ENCODE peak calls at places on chromosomes 6 and 20, in ten cellular contexts. One of them, this sample, is unnamed.

GRCh38 chr20:3121271-3121911 is 36.9 kb upstream of the AVP start:
- DNase-seq in lower lobe of right lung: no peak
- DNase-seq in fibroblast of villous mesenchyme: no peak
- DNase-seq in skeletal muscle cell: no peak
- DNase-seq in SJSA1: no peak
- DNase-seq in breast epithelium: no peak
- DNase-seq in heart right ventricle: no peak
- DNase-seq in cardiac fibroblast: no peak
- DNase-seq in aorta: no peak
- DNase-seq in stomach: no peak
- DNase-seq in this sample: no peak

GRCh38 chr6:14396826-14397517 is 279.4 kb downstream of the CD83 start:
- DNase-seq in lower lobe of right lung: peak; percentile 46
- DNase-seq in fibroblast of villous mesenchyme: no peak
- DNase-seq in skeletal muscle cell: peak; percentile 7
- DNase-seq in SJSA1: no peak
- DNase-seq in breast epithelium: no peak
- DNase-seq in heart right ventricle: no peak
- DNase-seq in cardiac fibroblast: peak; percentile 11
- DNase-seq in aorta: no peak
- DNase-seq in stomach: peak; percentile 27
- DNase-seq in this sample: no peak

GRCh38 chr6:163716690-163717089 is 302.2 kb downstream of the QKI start:
- DNase-seq in lower lobe of right lung: no peak
- DNase-seq in fibroblast of villous mesenchyme: no peak
- DNase-seq in skeletal muscle cell: no peak
- DNase-seq in SJSA1: no peak
- DNase-seq in breast epithelium: no peak
- DNase-seq in heart right ventricle: no peak
- DNase-seq in cardiac fibroblast: no peak
- DNase-seq in aorta: no peak
- DNase-seq in stomach: no peak
- DNase-seq in this sample: no peak

GRCh38 chr20:64035066-64035932 is 683 bp upstream of the C20orf204 start:
- DNase-seq in lower lobe of right lung: no peak
- DNase-seq in fibroblast of villous mesenchyme: no peak
- DNase-seq in skeletal muscle cell: no peak
- DNase-seq in SJSA1: no peak
- DNase-seq in breast epithelium: no peak
- DNase-seq in heart right ventricle: no peak
- DNase-seq in cardiac fibroblast: no peak
- DNase-seq in aorta: no peak
- DNase-seq in stomach: no peak
- DNase-seq in this sample: no peak

GRCh38 chr6:14917101-14917500 is 328.8 kb upstream of the JARID2 start:
- DNase-seq in lower lobe of right lung: no peak
- DNase-seq in fibroblast of villous mesenchyme: peak; percentile 81
- DNase-seq in skeletal muscle cell: peak; percentile 66
- DNase-seq in SJSA1: no peak
- DNase-seq in breast epithelium: no peak
- DNase-seq in heart right ventricle: no peak
- DNase-seq in cardiac fibroblast: peak; percentile 20
- DNase-seq in aorta: no peak
- DNase-seq in stomach: no peak
- DNase-seq in this sample: peak; percentile 28

GRCh38 chr6:32204268-32204715 is 11.8 kb upstream of the GPSM3 start:
- DNase-seq in lower lobe of right lung: no peak
- DNase-seq in fibroblast of villous mesenchyme: no peak
- DNase-seq in skeletal muscle cell: no peak
- DNase-seq in SJSA1: no peak
- DNase-seq in breast epithelium: no peak
- DNase-seq in heart right ventricle: no peak
- DNase-seq in cardiac fibroblast: no peak
- DNase-seq in aorta: no peak
- DNase-seq in stomach: no peak
- DNase-seq in this sample: no peak

GRCh38 chr6:77965449-77965848 is 312.6 kb downstream of the MEI4 start:
- DNase-seq in lower lobe of right lung: no peak
- DNase-seq in fibroblast of villous mesenchyme: no peak
- DNase-seq in skeletal muscle cell: no peak
- DNase-seq in SJSA1: no peak
- DNase-seq in breast epithelium: no peak
- DNase-seq in heart right ventricle: no peak
- DNase-seq in cardiac fibroblast: no peak
- DNase-seq in aorta: no peak
- DNase-seq in stomach: no peak
- DNase-seq in this sample: no peak

GRCh38 chr20:22762576-22763256 is 178.3 kb upstream of the FOXA2 start:
- DNase-seq in lower lobe of right lung: no peak
- DNase-seq in fibroblast of villous mesenchyme: no peak
- DNase-seq in skeletal muscle cell: no peak
- DNase-seq in SJSA1: no peak
- DNase-seq in breast epithelium: peak; percentile 52
- DNase-seq in heart right ventricle: no peak
- DNase-seq in cardiac fibroblast: no peak
- DNase-seq in aorta: no peak
- DNase-seq in stomach: no peak
- DNase-seq in this sample: no peak

GRCh38 chr20:5973172-5973571 is 22.7 kb downstream of the MCM8 start:
- DNase-seq in lower lobe of right lung: no peak
- DNase-seq in fibroblast of villous mesenchyme: peak; percentile 15
- DNase-seq in skeletal muscle cell: no peak
- DNase-seq in SJSA1: no peak
- DNase-seq in breast epithelium: no peak
- DNase-seq in heart right ventricle: no peak
- DNase-seq in cardiac fibroblast: peak; percentile 23
- DNase-seq in aorta: no peak
- DNase-seq in stomach: no peak
- DNase-seq in this sample: peak; percentile 38

GRCh38 chr6:37136821-37137200 is 33.1 kb upstream of the PIM1 start:
- DNase-seq in lower lobe of right lung: no peak
- DNase-seq in fibroblast of villous mesenchyme: no peak
- DNase-seq in skeletal muscle cell: no peak
- DNase-seq in SJSA1: no peak
- DNase-seq in breast epithelium: no peak
- DNase-seq in heart right ventricle: no peak
- DNase-seq in cardiac fibroblast: no peak
- DNase-seq in aorta: no peak
- DNase-seq in stomach: no peak
- DNase-seq in this sample: no peak

GRCh38 chr6:37137881-37138568 is 31.9 kb upstream of the PIM1 start:
- DNase-seq in lower lobe of right lung: no peak
- DNase-seq in fibroblast of villous mesenchyme: peak; percentile 92
- DNase-seq in skeletal muscle cell: peak; percentile 72
- DNase-seq in SJSA1: peak; percentile 95
- DNase-seq in breast epithelium: no peak
- DNase-seq in heart right ventricle: no peak
- DNase-seq in cardiac fibroblast: peak; percentile 95
- DNase-seq in aorta: no peak
- DNase-seq in stomach: no peak
- DNase-seq in this sample: peak; percentile 94

GRCh38 chr6:37135835-37136694 is 33.9 kb upstream of the PIM1 start:
- DNase-seq in lower lobe of right lung: no peak
- DNase-seq in fibroblast of villous mesenchyme: no peak
- DNase-seq in skeletal muscle cell: no peak
- DNase-seq in SJSA1: no peak
- DNase-seq in breast epithelium: no peak
- DNase-seq in heart right ventricle: no peak
- DNase-seq in cardiac fibroblast: peak; percentile 66
- DNase-seq in aorta: no peak
- DNase-seq in stomach: no peak
- DNase-seq in this sample: peak; percentile 43

GRCh38 chr6:37139223-37139962 is 30.6 kb upstream of the PIM1 start:
- DNase-seq in lower lobe of right lung: no peak
- DNase-seq in fibroblast of villous mesenchyme: no peak
- DNase-seq in skeletal muscle cell: no peak
- DNase-seq in SJSA1: no peak
- DNase-seq in breast epithelium: no peak
- DNase-seq in heart right ventricle: no peak
- DNase-seq in cardiac fibroblast: peak; percentile 53
- DNase-seq in aorta: no peak
- DNase-seq in stomach: no peak
- DNase-seq in this sample: peak; percentile 49

DNA sequence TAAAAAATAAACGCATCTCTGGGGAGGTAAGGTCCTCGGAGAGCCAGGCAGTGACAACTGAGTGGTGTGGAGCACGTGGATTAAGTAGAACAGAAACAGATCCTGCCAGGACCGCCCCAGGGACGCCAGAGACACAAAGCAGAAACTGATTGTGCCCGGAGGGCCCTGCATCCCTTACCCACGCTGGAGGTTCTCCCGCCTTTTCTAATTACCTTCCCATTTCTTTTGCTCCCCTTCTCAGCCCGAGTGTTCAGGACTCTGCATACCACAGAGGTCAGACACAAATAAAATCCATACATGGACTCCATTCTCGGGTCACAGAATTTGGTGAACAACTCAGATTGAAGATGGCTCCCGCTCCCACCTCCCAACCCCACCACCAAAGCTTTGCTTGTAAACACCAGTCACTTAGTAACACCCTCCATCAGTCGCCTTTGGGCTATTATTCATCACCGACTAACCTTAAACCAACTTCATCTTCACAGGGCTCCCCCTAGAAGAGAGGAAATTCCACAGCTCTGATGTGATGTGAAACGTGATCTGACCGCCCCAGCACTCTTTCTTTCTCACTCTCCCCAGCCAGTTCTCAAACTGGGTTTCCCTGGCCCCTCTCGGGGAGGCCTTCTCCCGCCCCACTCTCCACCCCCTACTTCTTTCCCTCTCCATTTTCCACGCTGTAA is 32.6 kb upstream of the PIM1 start:
- DNase-seq in lower lobe of right lung: no peak
- DNase-seq in fibroblast of villous mesenchyme: peak; percentile 97
- DNase-seq in skeletal muscle cell: peak; percentile 94
- DNase-seq in SJSA1: peak; percentile 96
- DNase-seq in breast epithelium: no peak
- DNase-seq in heart right ventricle: no peak
- DNase-seq in cardiac fibroblast: peak; percentile 98
- DNase-seq in aorta: peak; percentile 53
- DNase-seq in stomach: no peak
- DNase-seq in this sample: peak; percentile 99
- H3K4me3 ChIP-seq in lower lobe of right lung: no peak overlapping the region
- H3K4me3 ChIP-seq in fibroblast of villous mesenchyme: peak overlapping the region; percentile 36
- H3K4me3 ChIP-seq in skeletal muscle cell: no peak overlapping the region
- H3K4me3 ChIP-seq in SJSA1: peak overlapping the region; percentile 33
- H3K4me3 ChIP-seq in breast epithelium: no peak overlapping the region
- H3K4me3 ChIP-seq in heart right ventricle: no peak overlapping the region
- H3K4me3 ChIP-seq in cardiac fibroblast: peak overlapping the region; percentile 43
- H3K4me3 ChIP-seq in aorta: no peak overlapping the region
- H3K4me3 ChIP-seq in stomach: no peak overlapping the region
- H3K4me3 ChIP-seq in this sample: peak overlapping the region; percentile 52

GRCh38 chr20:35458388-35458787 is 3.0 kb downstream of the CEP250 start:
- DNase-seq in lower lobe of right lung: no peak
- DNase-seq in fibroblast of villous mesenchyme: no peak
- DNase-seq in skeletal muscle cell: no peak
- DNase-seq in SJSA1: no peak
- DNase-seq in breast epithelium: no peak
- DNase-seq in heart right ventricle: no peak
- DNase-seq in cardiac fibroblast: no peak
- DNase-seq in aorta: no peak
- DNase-seq in stomach: no peak
- DNase-seq in this sample: no peak

GRCh38 chr20:35451295-35451694 is 4.1 kb upstream of the CEP250 start:
- DNase-seq in lower lobe of right lung: no peak
- DNase-seq in fibroblast of villous mesenchyme: no peak
- DNase-seq in skeletal muscle cell: no peak
- DNase-seq in SJSA1: no peak
- DNase-seq in breast epithelium: peak; percentile 67
- DNase-seq in heart right ventricle: no peak
- DNase-seq in cardiac fibroblast: no peak
- DNase-seq in aorta: no peak
- DNase-seq in stomach: no peak
- DNase-seq in this sample: no peak

GRCh38 chr20:35448788-35449373 is 6.5 kb upstream of the CEP250 start:
- DNase-seq in lower lobe of right lung: no peak
- DNase-seq in fibroblast of villous mesenchyme: no peak
- DNase-seq in skeletal muscle cell: no peak
- DNase-seq in SJSA1: no peak
- DNase-seq in breast epithelium: no peak
- DNase-seq in heart right ventricle: no peak
- DNase-seq in cardiac fibroblast: no peak
- DNase-seq in aorta: no peak
- DNase-seq in stomach: no peak
- DNase-seq in this sample: no peak

GRCh38 chr20:35454881-35455609 is at the start of gene CEP250:
- DNase-seq in lower lobe of right lung: peak; percentile 96
- DNase-seq in fibroblast of villous mesenchyme: peak; percentile 95
- DNase-seq in skeletal muscle cell: peak; percentile 78
- DNase-seq in SJSA1: peak; percentile 94
- DNase-seq in breast epithelium: peak; percentile 90
- DNase-seq in heart right ventricle: peak; percentile 93
- DNase-seq in cardiac fibroblast: peak; percentile 97
- DNase-seq in aorta: peak; percentile 96
- DNase-seq in stomach: peak; percentile 95
- DNase-seq in this sample: peak; percentile 94

DNA sequence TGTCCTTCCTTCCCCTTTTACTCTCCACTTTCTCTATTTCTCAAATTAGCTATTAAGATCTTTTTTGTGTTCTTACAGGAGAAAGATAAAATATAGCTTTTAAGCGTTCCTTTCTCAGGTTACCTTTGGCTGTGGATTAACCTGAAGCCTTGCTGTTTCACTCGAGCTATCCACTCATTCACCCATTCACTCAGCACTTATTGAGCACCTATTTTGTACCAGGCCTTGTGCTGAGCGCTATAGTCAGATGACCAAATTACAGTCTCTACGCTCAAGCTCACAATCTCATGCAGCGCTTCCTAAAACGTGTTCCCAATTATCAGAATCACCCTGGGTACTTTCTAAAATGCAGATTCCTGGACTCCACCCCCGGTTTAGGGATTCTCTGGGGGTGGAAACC is 1.8 kb upstream of the CEP250 start:
- DNase-seq in lower lobe of right lung: no peak
- DNase-seq in fibroblast of villous mesenchyme: no peak
- DNase-seq in skeletal muscle cell: no peak
- DNase-seq in SJSA1: no peak
- DNase-seq in breast epithelium: no peak
- DNase-seq in heart right ventricle: no peak
- DNase-seq in cardiac fibroblast: no peak
- DNase-seq in aorta: no peak
- DNase-seq in stomach: no peak
- DNase-seq in this sample: no peak
- H3K4me3 ChIP-seq in lower lobe of right lung: no peak overlapping the region
- H3K4me3 ChIP-seq in fibroblast of villous mesenchyme: no peak overlapping the region
- H3K4me3 ChIP-seq in skeletal muscle cell: peak overlapping the region; percentile 80
- H3K4me3 ChIP-seq in SJSA1: no peak overlapping the region
- H3K4me3 ChIP-seq in breast epithelium: peak overlapping the region; percentile 92
- H3K4me3 ChIP-seq in heart right ventricle: no peak overlapping the region
- H3K4me3 ChIP-seq in cardiac fibroblast: no peak overlapping the region
- H3K4me3 ChIP-seq in aorta: no peak overlapping the region
- H3K4me3 ChIP-seq in stomach: no peak overlapping the region
- H3K4me3 ChIP-seq in this sample: peak overlapping the region; percentile 89

GRCh38 chr6:26321005-26321404 is 44.0 kb upstream of the BTN3A2 start:
- DNase-seq in lower lobe of right lung: no peak
- DNase-seq in fibroblast of villous mesenchyme: no peak
- DNase-seq in skeletal muscle cell: no peak
- DNase-seq in SJSA1: no peak
- DNase-seq in breast epithelium: no peak
- DNase-seq in heart right ventricle: no peak
- DNase-seq in cardiac fibroblast: no peak
- DNase-seq in aorta: no peak
- DNase-seq in stomach: no peak
- DNase-seq in this sample: no peak
- H3K4me3 ChIP-seq in lower lobe of right lung: no peak overlapping the region
- H3K4me3 ChIP-seq in fibroblast of villous mesenchyme: no peak overlapping the region
- H3K4me3 ChIP-seq in skeletal muscle cell: no peak overlapping the region
- H3K4me3 ChIP-seq in SJSA1: no peak overlapping the region
- H3K4me3 ChIP-seq in breast epithelium: no peak overlapping the region
- H3K4me3 ChIP-seq in heart right ventricle: no peak overlapping the region
- H3K4me3 ChIP-seq in cardiac fibroblast: no peak overlapping the region
- H3K4me3 ChIP-seq in aorta: no peak overlapping the region
- H3K4me3 ChIP-seq in stomach: no peak overlapping the region
- H3K4me3 ChIP-seq in this sample: no peak overlapping the region

GRCh38 chr6:52138284-52138683 is 47.9 kb upstream of the IL17A start:
- DNase-seq in lower lobe of right lung: no peak
- DNase-seq in fibroblast of villous mesenchyme: no peak
- DNase-seq in skeletal muscle cell: no peak
- DNase-seq in SJSA1: no peak
- DNase-seq in breast epithelium: no peak
- DNase-seq in heart right ventricle: no peak
- DNase-seq in cardiac fibroblast: no peak
- DNase-seq in aorta: no peak
- DNase-seq in stomach: no peak
- DNase-seq in this sample: no peak
- H3K4me3 ChIP-seq in lower lobe of right lung: no peak overlapping the region
- H3K4me3 ChIP-seq in fibroblast of villous mesenchyme: no peak overlapping the region
- H3K4me3 ChIP-seq in skeletal muscle cell: peak overlapping the region; percentile 51
- H3K4me3 ChIP-seq in SJSA1: no peak overlapping the region
- H3K4me3 ChIP-seq in breast epithelium: no peak overlapping the region
- H3K4me3 ChIP-seq in heart right ventricle: no peak overlapping the region
- H3K4me3 ChIP-seq in cardiac fibroblast: no peak overlapping the region
- H3K4me3 ChIP-seq in aorta: no peak overlapping the region
- H3K4me3 ChIP-seq in stomach: no peak overlapping the region
- H3K4me3 ChIP-seq in this sample: no peak overlapping the region

This sample was measured in fibroblast of pulmonary artery.